ENCODE peak calls at places on chromosomes 13 and 19, in six cellular contexts. E, D, S, B, R and T are unnamed samples.

GRCh38 chr19:40716031-40716654 is 543 bp downstream of the COQ8B start:
- DNase-seq in E (peak), B (peak), R (no peak), D (peak), S (peak), T (no peak)

GRCh38 chr13:30608364-30608763 is 9.4 kb upstream of the USPL1 start:
- DNase-seq in B (no peak), D (no peak), E (no peak), S (no peak), R (no peak), T (no peak)

GRCh38 chr19:13206581-13206980 is 56.4 kb downstream of the IER2 start:
- DNase-seq in D (no peak), R (no peak), S (no peak), B (no peak), E (no peak), T (no peak)

GRCh38 chr19:45882652-45883585 is 3.0 kb downstream of the IRF2BP1 start:
- DNase-seq in B (peak), D (peak), R (peak), S (peak), E (peak), T (peak)

GRCh38 chr19:39100500-39101166 is 16.5 kb downstream of the ACP7 start:
- DNase-seq in E (no peak), D (no peak), R (no peak), B (no peak), S (no peak), T (no peak)

GRCh38 chr19:39021063-39021462 is 11.3 kb downstream of the FBXO27 start:
- DNase-seq in E (no peak), D (peak), S (no peak), B (no peak), R (no peak), T (no peak)

GRCh38 chr19:39303373-39304184 is 7.4 kb downstream of the IFNL1 start:
- DNase-seq in B (no peak), R (peak), S (no peak), D (no peak), E (no peak), T (no peak)

GRCh38 chr19:39307233-39307821 is 11.1 kb downstream of the IFNL1 start:
- DNase-seq in E (no peak), B (no peak), R (no peak), S (peak), D (no peak), T (no peak)

GRCh38 chr19:10254244-10254643 is 2.2 kb downstream of the MRPL4 start:
- DNase-seq in S (no peak), B (no peak), D (no peak), R (no peak), E (no peak), T (no peak)

DNA sequence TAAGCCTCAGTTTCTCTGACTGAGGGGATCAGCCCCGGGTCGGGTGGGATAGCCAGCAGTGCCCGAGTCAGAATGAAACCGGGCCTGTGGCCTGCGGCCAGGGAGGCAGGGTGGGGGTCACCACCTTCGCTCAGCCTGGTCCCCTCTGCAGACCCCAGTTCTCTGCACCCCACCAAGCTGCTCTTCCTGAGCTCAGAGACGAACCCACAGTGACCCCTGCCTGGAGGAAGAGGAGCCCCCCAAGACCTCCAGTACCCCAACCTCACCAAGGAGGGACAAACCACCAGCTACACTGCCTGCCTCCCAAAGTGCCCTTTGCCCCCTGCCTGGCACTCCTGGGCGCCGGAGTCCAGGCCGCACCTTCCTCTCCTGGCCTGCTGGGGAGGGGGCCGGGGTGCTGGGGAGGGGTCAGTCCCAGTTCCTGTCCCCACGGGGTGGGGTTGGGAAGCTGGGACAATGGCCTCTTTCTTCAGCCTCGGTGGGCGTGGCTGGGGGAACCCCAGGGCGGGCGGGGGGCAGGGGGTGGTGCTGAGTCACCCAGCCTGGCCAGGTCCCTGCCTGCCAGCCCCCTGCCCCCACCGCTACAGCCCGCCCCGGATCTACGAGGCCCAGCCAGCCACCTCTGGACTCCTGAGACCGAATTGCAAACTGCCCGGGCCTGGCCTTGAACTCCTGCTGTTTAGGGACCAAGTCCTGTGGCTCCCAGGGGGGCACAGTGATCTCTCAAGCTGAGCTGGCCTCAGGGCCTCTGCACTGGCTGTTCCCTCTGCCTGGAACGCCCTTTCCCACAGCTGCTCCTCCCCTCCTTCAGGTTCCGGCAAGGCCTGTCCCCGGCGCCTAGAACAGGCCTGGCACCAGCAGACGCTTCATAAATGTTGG is 14.3 kb downstream of the ZBTB7A start:
- DNase-seq in B (no peak), R (peak), S (no peak), D (no peak), E (no peak), T (peak)
- TF ChIP-seq MYC in B (no peak), R (peak), S (no peak), D (no peak), E (no peak), T (no peak)

GRCh38 chr19:48868196-48868886 is at the start of gene PLEKHA4:
- DNase-seq in S (peak), B (no peak), E (peak), R (no peak), D (no peak), T (no peak)
- TF ChIP-seq POLR2A in S (peak), B (no peak), E (peak), R (peak), D (no peak), T (no peak)

DNA sequence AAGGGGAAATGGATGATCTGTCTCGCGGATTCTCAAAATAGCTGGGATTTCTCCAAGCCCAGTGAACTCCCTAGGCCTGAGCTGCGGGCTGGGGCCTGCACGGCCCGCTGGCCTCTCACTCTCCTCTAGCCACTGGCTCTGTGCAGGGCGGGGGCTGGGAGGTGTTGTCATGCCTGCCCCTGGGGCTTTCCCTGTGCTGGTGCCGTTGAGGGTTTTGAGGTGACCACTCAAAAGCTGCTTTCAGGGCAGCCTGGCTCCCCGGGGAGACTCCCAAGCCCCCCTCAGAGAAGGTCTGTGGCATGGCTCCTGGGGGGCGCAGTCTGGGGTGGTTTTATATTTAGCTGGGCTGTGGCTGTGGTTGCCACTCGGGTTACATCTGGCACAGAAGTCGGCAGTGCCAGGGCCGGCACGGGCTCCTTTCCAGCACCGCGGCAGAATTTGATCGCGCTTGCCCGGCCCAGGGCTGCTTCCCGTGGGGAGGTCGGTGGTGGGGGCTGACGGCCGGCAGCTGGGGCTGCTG is 10.0 kb downstream of the NDUFB7 start:
- DNase-seq in R (no peak), E (no peak), B (no peak), S (no peak), D (no peak), T (peak)
- TF ChIP-seq MYC in R (no peak), E (no peak), B (no peak), S (no peak), D (no peak), T (no peak)

DNA sequence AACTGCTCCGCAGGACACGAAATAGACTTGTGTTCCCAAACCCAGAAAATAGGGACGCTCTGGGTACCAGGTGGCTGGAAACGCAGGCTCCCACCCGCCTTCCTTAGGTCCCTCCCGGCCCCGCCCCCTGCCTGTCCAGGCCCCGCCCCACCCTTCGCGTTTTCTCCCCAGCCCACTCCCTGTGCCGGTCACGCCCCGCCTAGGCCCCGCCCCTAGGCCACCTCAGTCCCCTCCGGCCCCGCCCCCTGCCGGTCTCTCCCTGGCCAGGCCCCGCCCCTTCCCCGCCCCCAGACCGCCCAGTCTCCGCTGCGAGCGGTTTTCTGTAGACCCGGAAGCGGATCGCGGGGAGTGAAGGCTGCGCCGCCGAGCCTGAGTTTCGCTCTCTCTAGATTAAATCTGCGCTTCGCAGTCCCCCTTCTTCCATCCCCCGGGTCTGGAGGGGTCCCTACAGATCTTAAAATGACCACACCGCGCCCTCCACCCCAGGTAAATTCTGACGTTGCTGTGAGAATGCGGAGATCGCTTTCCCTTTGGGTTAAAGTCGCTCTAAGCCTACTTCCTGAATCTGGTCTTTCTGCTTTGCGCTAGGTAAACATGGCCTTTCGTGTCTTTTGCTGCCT is 3.7 kb upstream of the ZNF665 start:
- DNase-seq in R (peak), S (peak), B (no peak), E (peak), D (peak), T (peak)
- TF ChIP-seq POLR2A in R (peak), S (peak), B (no peak), E (peak), D (peak), T (no peak)

GRCh38 chr19:18500820-18501219 is 21.1 kb downstream of the ELL start:
- DNase-seq in D (no peak), R (no peak), S (no peak), E (no peak), B (no peak), T (no peak)

GRCh38 chr19:18501351-18501750 is 20.5 kb downstream of the ELL start:
- DNase-seq in B (no peak), E (no peak), S (no peak), D (no peak), R (no peak), T (no peak)

GRCh38 chr19:18502236-18502632 is 19.6 kb downstream of the ELL start:
- DNase-seq in R (no peak), E (no peak), S (no peak), D (no peak), B (no peak), T (no peak)

GRCh38 chr19:18502633-18503294 is 19.1 kb downstream of the ELL start:
- DNase-seq in D (no peak), R (no peak), B (no peak), E (no peak), S (no peak), T (peak)

DNA sequence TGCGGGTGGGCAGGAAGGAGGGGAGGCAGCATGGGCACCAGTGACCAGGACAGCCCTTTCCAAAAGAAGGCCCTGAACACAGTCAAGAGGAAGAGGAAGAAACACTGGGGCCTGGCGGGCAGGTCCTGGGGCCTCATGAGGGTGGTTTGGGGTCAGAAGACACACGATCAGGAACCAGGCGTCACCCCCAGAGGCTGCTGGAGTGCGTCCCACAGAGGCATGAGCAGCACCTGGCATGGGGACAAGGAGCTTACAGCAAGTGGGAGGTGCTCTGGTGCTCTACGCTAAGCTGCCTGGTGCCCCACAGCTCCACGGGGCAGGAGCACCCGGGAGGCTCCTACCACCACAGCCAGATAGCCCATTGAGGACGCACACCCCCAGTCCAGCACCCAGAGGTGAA is 20.0 kb downstream of the ELL start:
- DNase-seq in S (no peak), E (no peak), D (no peak), B (no peak), R (no peak), T (peak)
- TF ChIP-seq MYC in S (no peak), E (no peak), D (no peak), B (no peak), R (no peak), T (no peak)

DNA sequence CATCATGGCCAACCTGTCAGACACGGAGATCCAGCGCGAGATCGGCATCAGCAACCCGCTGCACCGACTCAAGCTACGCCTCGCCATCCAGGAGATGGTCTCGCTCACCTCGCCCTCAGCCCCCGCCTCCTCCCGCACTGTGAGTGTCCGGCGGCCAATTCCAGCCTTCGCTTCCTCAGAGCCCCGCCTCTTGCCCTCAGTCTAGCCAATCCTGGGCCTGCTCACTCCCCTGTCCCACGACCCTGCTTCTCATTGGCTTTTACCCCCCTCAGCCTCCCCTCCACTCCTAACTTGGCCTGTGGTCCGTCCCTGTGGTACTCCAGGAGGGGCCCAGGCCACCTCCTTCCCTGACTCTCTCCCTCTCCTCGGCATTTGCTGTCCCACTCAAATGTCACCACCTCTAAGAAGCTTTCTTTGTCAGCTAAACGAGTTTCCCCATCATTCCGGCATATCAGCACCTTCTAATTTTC is 12.3 kb downstream of the HRC start:
- DNase-seq in S (peak), R (no peak), B (peak), D (no peak), E (peak), T (no peak)
- TF ChIP-seq POLR2A in S (peak), R (no peak), B (peak), D (no peak), E (peak), T (no peak)

GRCh38 chr13:111022886-111023285 is 92.2 kb upstream of the ARHGEF7 start:
- DNase-seq in D (no peak), E (no peak), R (no peak), S (no peak), B (no peak), T (no peak)
- TF ChIP-seq MYC in D (no peak), E (no peak), R (no peak), S (no peak), B (no peak), T (no peak)

GRCh38 chr19:1478934-1479707 is at the start of gene C19orf25:
- DNase-seq in B (peak), D (peak), R (peak), S (peak), E (peak), T (peak)
- TF ChIP-seq POLR2A in B (peak), D (peak), R (peak), S (peak), E (peak), T (peak)